ENCODE peak calls at places on chromosomes 11 and 22, in six cellular contexts. A is H1, X is GM12892, K is K562, Q is HepG2, H is GM12878. W is an unnamed sample.

GRCh38 chr11:2521081-2521480 is 76.3 kb downstream of the KCNQ1 start:
- DNase-seq in A (no peak), X (no peak), K (no peak), Q (no peak), H (no peak), W (no peak)

GRCh38 chr11:117226388-117227385 is 5.2 kb downstream of the PCSK7 start:
- DNase-seq in A (no peak), X (peak; percentile 55), K (peak; percentile 61), Q (peak; percentile 81), H (peak; percentile 35), W (peak; percentile 69)

GRCh38 chr11:134980819-134981710 is 569.0 kb upstream of the B3GAT1 start:
- DNase-seq in A (no peak), X (no peak), K (no peak), Q (no peak), H (no peak), W (no peak)

GRCh38 chr22:20566420-20567260 is 59.2 kb downstream of the MED15 start:
- DNase-seq in A (no peak), X (no peak), K (no peak), Q (no peak), H (no peak), W (no peak)

GRCh38 chr11:45795379-45795778 is 9.6 kb upstream of the SLC35C1 start:
- DNase-seq in A (peak; percentile 43), X (no peak), K (peak; percentile 65), Q (no peak), H (no peak), W (no peak)

GRCh38 chr22:17281026-17281809 is 62.0 kb upstream of the ADA2 start:
- DNase-seq in A (no peak), X (no peak), K (no peak), Q (no peak), H (no peak), W (no peak)

GRCh38 chr22:38110863-38111852 is 674 bp upstream of the BAIAP2L2 start:
- DNase-seq in A (no peak), X (no peak), K (peak; percentile 47), Q (peak; percentile 49), H (no peak), W (no peak)

GRCh38 chr11:110286298-110287040 is 9.9 kb downstream of the RDX start:
- DNase-seq in A (no peak), X (no peak), K (no peak), Q (no peak), H (no peak), W (no peak)

GRCh38 chr11:65110354-65110861 is 1.3 kb upstream of the TM7SF2 start:
- DNase-seq in A (peak; percentile 100), X (peak; percentile 88), K (peak; percentile 77), Q (peak; percentile 68), H (no peak), W (peak; percentile 88)

GRCh38 chr11:62394825-62395538 is 23.9 kb upstream of the SCGB1A1 start:
- DNase-seq in A (peak; percentile 82), X (no peak), K (peak; percentile 57), Q (peak; percentile 71), H (peak; percentile 28), W (peak; percentile 58)

GRCh38 chr22:30234786-30235470 is 11.6 kb downstream of the LIF start:
- DNase-seq in A (no peak), X (no peak), K (no peak), Q (no peak), H (no peak), W (no peak)

GRCh38 chr11:34351687-34352469 is 5.9 kb downstream of the ABTB2 start:
- DNase-seq in A (no peak), X (peak; percentile 29), K (no peak), Q (no peak), H (peak; percentile 50), W (peak; percentile 30)

GRCh38 chr11:125108469-125108868 is 3.0 kb downstream of the TMEM218 start:
- DNase-seq in A (no peak), X (no peak), K (no peak), Q (no peak), H (no peak), W (no peak)

GRCh38 chr11:64967376-64967775 is 4.5 kb downstream of the MAJIN start:
- DNase-seq in A (no peak), X (no peak), K (no peak), Q (no peak), H (no peak), W (no peak)

GRCh38 chr22:28017859-28018258 is 98.8 kb upstream of the PITPNB start:
- DNase-seq in A (no peak), X (no peak), K (no peak), Q (no peak), H (no peak), W (no peak)

GRCh38 chr11:13016415-13016814 is 7.3 kb downstream of the RASSF10 start:
- DNase-seq in A (no peak), X (no peak), K (no peak), Q (no peak), H (no peak), W (no peak)

GRCh38 chr11:19790831-19791552 is 78.4 kb downstream of the NAV2 start:
- DNase-seq in A (peak; percentile 74), X (no peak), K (no peak), Q (no peak), H (peak; percentile 28), W (no peak)

GRCh38 chr22:50705219-50705691 is 32.6 kb downstream of the SHANK3 start:
- DNase-seq in A (peak; percentile 87), X (no peak), K (peak; percentile 67), Q (no peak), H (no peak), W (no peak)

GRCh38 chr22:38104084-38104483 is 6.4 kb downstream of the BAIAP2L2 start:
- DNase-seq in A (peak; percentile 65), X (no peak), K (peak; percentile 44), Q (no peak), H (no peak), W (no peak)

GRCh38 chr22:38415561-38416321 is 39.3 kb downstream of the KCNJ4 start:
- DNase-seq in A (no peak), X (peak; percentile 36), K (peak; percentile 17), Q (no peak), H (no peak), W (no peak)

GRCh38 chr11:80958414-80958813 is 1517.6 kb upstream of the TENM4 start:
- DNase-seq in A (no peak), X (no peak), K (no peak), Q (no peak), H (no peak), W (no peak)

GRCh38 chr11:85685131-85685819 is 720 bp downstream of the CCDC89 start:
- DNase-seq in A (no peak), X (no peak), K (no peak), Q (no peak), H (no peak), W (no peak)

GRCh38 chr11:85680897-85681296 is 5.1 kb downstream of the CCDC89 start:
- DNase-seq in A (no peak), X (no peak), K (no peak), Q (no peak), H (no peak), W (no peak)

GRCh38 chr11:85682330-85683305 is 3.4 kb downstream of the CCDC89 start:
- DNase-seq in A (no peak), X (peak; percentile 66), K (peak; percentile 27), Q (no peak), H (no peak), W (peak; percentile 51)

GRCh38 chr11:85685820-85686459 is at the start of gene CCDC89:
- DNase-seq in A (no peak), X (no peak), K (no peak), Q (peak; percentile 68), H (no peak), W (no peak)
- TF ChIP-seq POLR2A in A (no peak), X (no peak), K (no peak), Q (no peak), H (no peak), W (no peak)

GRCh38 chr11:118928108-118928869 is 2.6 kb upstream of the BCL9L start:
- DNase-seq in A (peak; percentile 99), X (peak; percentile 87), K (peak; percentile 94), Q (peak; percentile 87), H (peak; percentile 67), W (peak; percentile 79)

GRCh38 chr11:118928870-118929495 is 3.3 kb upstream of the BCL9L start:
- DNase-seq in A (peak; percentile 80), X (no peak), K (peak; percentile 59), Q (peak; percentile 36), H (no peak), W (no peak)

GRCh38 chr11:118931576-118931975 is 5.8 kb upstream of the BCL9L start:
- DNase-seq in A (no peak), X (no peak), K (no peak), Q (no peak), H (no peak), W (no peak)

GRCh38 chr11:118929496-118930151 is 3.9 kb upstream of the BCL9L start:
- DNase-seq in A (peak; percentile 83), X (no peak), K (peak; percentile 58), Q (peak; percentile 64), H (no peak), W (no peak)

GRCh38 chr11:118930152-118930712 is 4.5 kb upstream of the BCL9L start:
- DNase-seq in A (peak; percentile 99), X (peak; percentile 71), K (peak; percentile 86), Q (peak; percentile 75), H (peak; percentile 51), W (peak; percentile 65)
- TF ChIP-seq TAF1 in A (peak; percentile 64), X (no peak), K (no peak), Q (no peak), H (no peak), W (no peak)

DNA sequence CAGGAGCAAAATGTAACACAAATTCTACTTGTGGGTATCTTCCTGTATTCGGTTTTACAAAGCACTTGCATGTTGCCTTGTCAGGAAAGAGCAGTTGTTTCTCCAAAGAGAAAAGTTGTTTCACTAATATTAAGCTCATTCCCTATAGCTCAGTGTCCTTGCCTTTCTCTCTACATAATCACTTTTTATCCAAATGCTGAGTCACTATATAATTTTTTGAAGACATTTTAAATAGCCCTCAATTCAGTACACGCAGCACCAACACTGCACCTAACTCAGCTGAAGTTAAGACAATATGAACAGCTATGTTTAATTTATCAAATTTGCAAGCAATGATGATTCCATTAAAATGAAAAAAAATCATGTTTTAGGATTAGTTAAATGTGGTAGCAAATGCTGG is 14.5 kb upstream of the MRTFA start:
- DNase-seq in A (no peak), X (no peak), K (no peak), Q (no peak), H (no peak), W (no peak)
- TF ChIP-seq POLR2AphosphoS5 in A (no peak), X (no peak), K (no peak), Q (no peak), H (no peak), W (no peak)

GRCh38 chr11:577611-577894 is 1.3 kb downstream of the PHRF1 start:
- DNase-seq in A (no peak), X (no peak), K (no peak), Q (no peak), H (no peak), W (no peak)

GRCh38 chr11:575996-576756 is at the start of gene PHRF1:
- DNase-seq in A (peak; percentile 96), X (peak; percentile 99), K (peak; percentile 75), Q (peak; percentile 88), H (peak; percentile 66), W (peak; percentile 99)

GRCh38 chr11:579830-580601 is 3.7 kb downstream of the PHRF1 start:
- DNase-seq in A (no peak), X (no peak), K (peak; percentile 14), Q (peak; percentile 78), H (no peak), W (no peak)

GRCh38 chr11:576791-577610 is 731 bp downstream of the PHRF1 start:
- DNase-seq in A (no peak), X (no peak), K (peak; percentile 49), Q (no peak), H (no peak), W (no peak)

GRCh38 chr11:578276-579035 is 2.2 kb downstream of the PHRF1 start:
- DNase-seq in A (no peak), X (no peak), K (no peak), Q (no peak), H (no peak), W (no peak)
- TF ChIP-seq POLR2A in A (no peak), X (no peak), K (no peak), Q (no peak), H (no peak), W (no peak)